ENCODE peak calls at places on chromosomes 6 and 20, in four cellular contexts. One of them, this sample, is unnamed.

GRCh38 chr6:11710221-11710836 is 68.3 kb downstream of the ADTRP start:
- DNase-seq in cerebellar cortex: no peak
- DNase-seq in GM19239: no peak
- DNase-seq in glomerular endothelial cell: no peak
- DNase-seq in this sample: no peak

GRCh38 chr6:122401104-122401503 is 1.7 kb downstream of the HSF2 start:
- DNase-seq in glomerular endothelial cell: no peak
- DNase-seq in cerebellar cortex: no peak
- DNase-seq in GM19239: no peak
- DNase-seq in this sample: no peak

GRCh38 chr6:73733791-73734190 is 37.8 kb downstream of the CD109 start:
- DNase-seq in cerebellar cortex: no peak
- DNase-seq in GM19239: no peak
- DNase-seq in glomerular endothelial cell: no peak
- DNase-seq in this sample: no peak

GRCh38 chr20:57710841-57711240 is 1.0 kb upstream of the PMEPA1 start:
- DNase-seq in GM19239: no peak
- DNase-seq in glomerular endothelial cell: no peak
- DNase-seq in cerebellar cortex: no peak
- DNase-seq in this sample: no peak

GRCh38 chr6:161353208-161353613 is 79.3 kb upstream of the AGPAT4 start:
- DNase-seq in GM19239: no peak
- DNase-seq in cerebellar cortex: peak
- DNase-seq in glomerular endothelial cell: no peak
- DNase-seq in this sample: no peak

GRCh38 chr6:138287144-138287955 is 69.1 kb upstream of the PBOV1 start:
- DNase-seq in glomerular endothelial cell: no peak
- DNase-seq in GM19239: peak
- DNase-seq in cerebellar cortex: peak
- DNase-seq in this sample: no peak

GRCh38 chr6:149190228-149190831 is 127.2 kb upstream of the TAB2 start:
- DNase-seq in GM19239: no peak
- DNase-seq in glomerular endothelial cell: no peak
- DNase-seq in cerebellar cortex: peak
- DNase-seq in this sample: peak

GRCh38 chr6:3359091-3359752 is 97.6 kb downstream of the SLC22A23 start:
- DNase-seq in GM19239: no peak
- DNase-seq in cerebellar cortex: no peak
- DNase-seq in glomerular endothelial cell: no peak
- DNase-seq in this sample: no peak

GRCh38 chr6:159680104-159680503 is 12.9 kb downstream of the SOD2 start:
- DNase-seq in glomerular endothelial cell: no peak
- DNase-seq in cerebellar cortex: no peak
- DNase-seq in GM19239: no peak
- DNase-seq in this sample: no peak

GRCh38 chr6:36590237-36590636 is 3.9 kb upstream of the SRSF3 start:
- DNase-seq in GM19239: no peak
- DNase-seq in glomerular endothelial cell: no peak
- DNase-seq in cerebellar cortex: no peak
- DNase-seq in this sample: no peak

GRCh38 chr6:88445188-88445958 is 279.2 kb upstream of the CNR1 start:
- DNase-seq in cerebellar cortex: peak
- DNase-seq in glomerular endothelial cell: no peak
- DNase-seq in GM19239: no peak
- DNase-seq in this sample: no peak